ENCODE peak calls at places on chromosome X, in eight cellular contexts. L is fibroblast of lung; R is kidney epithelial cell; X is GM12865; S is astrocyte of the spinal cord; Z is endothelial cell; N is activated CD8-positive, alpha-beta T cell treated with anti-CD3 and anti-CD28 coated beads for 36 hours; H is keratinocyte. W is an unnamed sample.
A peak's percentile ranks its signal among the peaks of the same experiment; 100 is the strongest.

GRCh38 chrX:133440797-133441163 is 25.5 kb upstream of the GPC4 start:
- DNase-seq in L (no peak), R (no peak), X (no peak), S (no peak), Z (no peak), N (no peak), H (no peak), W (no peak)

GRCh38 chrX:129831486-129831885 is 12.2 kb downstream of the ZDHHC9 start:
- DNase-seq in L (no peak), R (no peak), X (no peak), S (no peak), Z (no peak), N (no peak), H (no peak), W (no peak)

GRCh38 chrX:2854918-2855317 is 26.2 kb downstream of the GYG2 start:
- DNase-seq in L (no peak), R (no peak), X (no peak), S (no peak), Z (no peak), N (no peak), H (no peak), W (no peak)

GRCh38 chrX:96372313-96373046 is 312.2 kb upstream of the DIAPH2 start:
- DNase-seq in L (peak; percentile 12), R (no peak), X (peak; percentile 34), S (peak; percentile 57), Z (peak; percentile 15), N (no peak), H (no peak), W (no peak)

GRCh38 chrX:154381271-154381670 is 2.2 kb downstream of the EMD start:
- DNase-seq in L (no peak), R (no peak), X (no peak), S (no peak), Z (no peak), N (no peak), H (no peak), W (no peak)

GRCh38 chrX:150768580-150769190 is 75.5 kb downstream of the MTMR1 start:
- DNase-seq in L (no peak), R (no peak), X (no peak), S (no peak), Z (no peak), N (no peak), H (no peak), W (no peak)

GRCh38 chrX:115350696-115351408 is 61.3 kb downstream of the LUZP4 start:
- DNase-seq in L (no peak), R (no peak), X (no peak), S (no peak), Z (no peak), N (no peak), H (no peak), W (no peak)

GRCh38 chrX:76420237-76420636 is 7.3 kb upstream of the MAGEE1 start:
- DNase-seq in L (no peak), R (no peak), X (no peak), S (no peak), Z (no peak), N (no peak), H (no peak), W (no peak)

GRCh38 chrX:13652256-13653021 is 502 bp upstream of the TCEANC start:
- DNase-seq in L (peak; percentile 95), R (peak; percentile 63), X (no peak), S (peak; percentile 85), Z (no peak), N (no peak), H (no peak), W (no peak)

GRCh38 chrX:24846551-24847170 is 152.9 kb downstream of the POLA1 start:
- DNase-seq in L (peak; percentile 12), R (no peak), X (no peak), S (no peak), Z (no peak), N (no peak), H (no peak), W (no peak)

GRCh38 chrX:74924449-74925209 is 623 bp downstream of the NEXMIF start:
- DNase-seq in L (peak; percentile 7), R (no peak), X (peak; percentile 80), S (peak; percentile 6), Z (peak; percentile 27), N (peak; percentile 41), H (no peak), W (peak; percentile 87)

GRCh38 chrX:84729809-84730208 is 227.6 kb upstream of the HDX start:
- DNase-seq in L (peak; percentile 8), R (no peak), X (peak; percentile 19), S (peak; percentile 10), Z (peak; percentile 3), N (peak; percentile 9), H (no peak), W (peak; percentile 22)

GRCh38 chrX:102745513-102746133 is 25.1 kb downstream of the GPRASP3 start:
- DNase-seq in L (no peak), R (no peak), X (no peak), S (peak; percentile 6), Z (peak; percentile 33), N (peak; percentile 35), H (no peak), W (no peak)

GRCh38 chrX:108304210-108304609 is 134.0 kb downstream of the COL4A6 start:
- DNase-seq in L (peak; percentile 20), R (no peak), X (peak; percentile 0), S (no peak), Z (no peak), N (no peak), H (no peak), W (no peak)

GRCh38 chrX:25442501-25442900 is 426.7 kb upstream of the ARX start:
- DNase-seq in L (no peak), R (no peak), X (no peak), S (no peak), Z (no peak), N (no peak), H (no peak), W (no peak)

DNA sequence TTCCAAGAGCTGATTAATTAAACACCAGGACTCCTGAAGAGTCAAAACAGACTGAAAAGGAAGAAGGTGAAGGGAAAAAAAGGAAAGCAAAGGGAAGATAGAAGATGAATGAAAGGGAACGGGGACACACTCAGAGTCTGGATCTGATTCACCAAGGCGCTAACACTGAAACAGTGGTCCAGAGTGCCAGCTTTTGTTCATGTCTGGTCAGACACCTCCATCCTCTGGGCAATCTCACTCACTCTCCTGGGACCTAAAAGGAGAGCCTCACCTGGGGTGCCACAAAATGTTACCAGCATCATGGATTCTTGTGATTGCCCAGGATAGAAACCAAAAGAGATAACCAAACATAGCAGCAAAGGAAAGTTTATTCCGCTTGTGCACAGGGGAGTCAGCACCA is 120.3 kb upstream of the AFF2 start:
- DNase-seq in L (no peak), R (no peak), X (no peak), S (no peak), Z (no peak), N (peak; percentile 17), H (no peak), W (no peak)
- TF ChIP-seq CTCF in L (no peak), R (no peak), X (no peak), S (no peak), Z (no peak), N (no peak), H (no peak), W (no peak)

GRCh38 chrX:70769659-70770232 is 138.8 kb downstream of the TEX11 start:
- DNase-seq in L (no peak), R (peak; percentile 4), X (no peak), S (peak; percentile 19), Z (no peak), N (no peak), H (no peak), W (no peak)
- TF ChIP-seq CTCF in L (no peak), R (peak; percentile 9), X (no peak), S (peak; percentile 24), Z (peak; percentile 45), N (peak; percentile 50), H (peak; percentile 19), W (peak; percentile 29)

GRCh38 chrX:31350808-31351074 is 278.9 kb upstream of the FTHL17 start:
- DNase-seq in L (no peak), R (no peak), X (no peak), S (no peak), Z (no peak), N (no peak), H (no peak), W (no peak)

GRCh38 chrX:31349515-31349914 is 277.7 kb upstream of the FTHL17 start:
- DNase-seq in L (no peak), R (no peak), X (no peak), S (no peak), Z (no peak), N (no peak), H (no peak), W (no peak)

GRCh38 chrX:31355206-31355955 is 283.5 kb upstream of the FTHL17 start:
- DNase-seq in L (no peak), R (no peak), X (no peak), S (no peak), Z (no peak), N (no peak), H (no peak), W (no peak)

GRCh38 chrX:31356501-31357263 is 284.8 kb upstream of the FTHL17 start:
- DNase-seq in L (no peak), R (no peak), X (no peak), S (no peak), Z (no peak), N (no peak), H (no peak), W (no peak)

GRCh38 chrX:31353095-31353494 is 281.3 kb upstream of the FTHL17 start:
- DNase-seq in L (peak; percentile 76), R (peak; percentile 48), X (peak; percentile 0), S (peak; percentile 45), Z (no peak), N (no peak), H (peak; percentile 45), W (no peak)
- TF ChIP-seq CTCF in L (no peak), R (no peak), X (no peak), S (no peak), Z (no peak), N (no peak), H (no peak), W (no peak)

GRCh38 chrX:101258260-101258581 is 32.9 kb downstream of the TAF7L start:
- DNase-seq in L (no peak), R (no peak), X (no peak), S (no peak), Z (no peak), N (no peak), H (no peak), W (no peak)

GRCh38 chrX:101257448-101258259 is 33.5 kb downstream of the TAF7L start:
- DNase-seq in L (peak; percentile 28), R (no peak), X (no peak), S (peak; percentile 56), Z (no peak), N (no peak), H (no peak), W (no peak)

GRCh38 chrX:101263766-101264165 is 27.4 kb downstream of the TAF7L start:
- DNase-seq in L (peak; percentile 8), R (no peak), X (no peak), S (no peak), Z (no peak), N (no peak), H (no peak), W (no peak)

GRCh38 chrX:101262590-101262989 is 28.5 kb downstream of the TAF7L start:
- DNase-seq in L (no peak), R (no peak), X (no peak), S (no peak), Z (no peak), N (no peak), H (no peak), W (no peak)

DNA sequence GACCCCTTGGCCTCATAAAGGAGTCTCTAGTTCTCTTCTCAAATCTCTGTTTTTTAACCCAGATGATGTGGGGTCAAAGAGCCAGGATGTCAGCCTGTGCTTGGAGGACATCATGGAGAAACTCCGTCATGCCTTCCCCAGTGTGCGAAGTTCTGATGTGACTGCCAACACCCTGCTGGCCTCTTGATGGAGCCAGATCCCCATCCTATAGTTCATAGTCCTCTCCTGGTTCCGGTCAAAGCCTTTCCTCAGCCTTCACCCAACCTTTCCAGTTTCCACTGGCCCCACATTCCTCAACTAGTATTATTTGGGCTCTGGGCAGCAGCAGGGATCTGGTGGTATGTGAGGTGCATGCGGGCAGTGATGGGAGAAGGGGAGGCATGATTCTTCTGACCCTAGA is 30.7 kb downstream of the TAF7L start:
- DNase-seq in L (no peak), R (no peak), X (peak; percentile 0), S (no peak), Z (peak; percentile 22), N (no peak), H (no peak), W (no peak)
- TF ChIP-seq CTCF in L (peak; percentile 42), R (no peak), X (peak; percentile 11), S (no peak), Z (no peak), N (no peak), H (peak; percentile 38), W (peak; percentile 23)